ENCODE peak calls at places on chromosomes 7 and 10, in four cellular contexts. S, I, U and E are unnamed samples.

GRCh38 chr10:105494944-105495343 is 853.9 kb downstream of the SORCS3 start:
- DNase-seq in U (no peak), S (no peak), I (no peak), E (no peak)

GRCh38 chr10:123743441-123744225 is 77.5 kb downstream of the GPR26 start:
- DNase-seq in S (no peak), I (no peak), U (no peak), E (no peak)

GRCh38 chr7:131649879-131650278 is 93.5 kb upstream of the PODXL start:
- DNase-seq in U (no peak), S (no peak), I (no peak), E (no peak)

GRCh38 chr10:11042375-11042774 is 24.7 kb downstream of the CELF2 start:
- DNase-seq in S (no peak), I (no peak), U (no peak), E (no peak)

GRCh38 chr7:18119985-18120384 is 92.3 kb upstream of the PRPS1L1 start:
- DNase-seq in S (no peak), U (no peak), I (no peak), E (peak)

GRCh38 chr10:18381679-18382078 is 241.5 kb downstream of the CACNB2 start:
- DNase-seq in S (no peak), I (no peak), U (no peak), E (no peak)

GRCh38 chr7:158396982-158397862 is 190.4 kb downstream of the PTPRN2 start:
- DNase-seq in I (no peak), U (no peak), S (no peak), E (no peak)

GRCh38 chr10:80415734-80416281 is 7.5 kb downstream of the PRXL2A start:
- DNase-seq in S (no peak), I (no peak), U (no peak), E (no peak)

GRCh38 chr10:49841615-49842180 is 79.6 kb upstream of the OGDHL start:
- DNase-seq in S (no peak), I (no peak), U (no peak), E (no peak)
- TF ChIP-seq CTCF in S (no peak), I (no peak), U (no peak), E (no peak)

DNA sequence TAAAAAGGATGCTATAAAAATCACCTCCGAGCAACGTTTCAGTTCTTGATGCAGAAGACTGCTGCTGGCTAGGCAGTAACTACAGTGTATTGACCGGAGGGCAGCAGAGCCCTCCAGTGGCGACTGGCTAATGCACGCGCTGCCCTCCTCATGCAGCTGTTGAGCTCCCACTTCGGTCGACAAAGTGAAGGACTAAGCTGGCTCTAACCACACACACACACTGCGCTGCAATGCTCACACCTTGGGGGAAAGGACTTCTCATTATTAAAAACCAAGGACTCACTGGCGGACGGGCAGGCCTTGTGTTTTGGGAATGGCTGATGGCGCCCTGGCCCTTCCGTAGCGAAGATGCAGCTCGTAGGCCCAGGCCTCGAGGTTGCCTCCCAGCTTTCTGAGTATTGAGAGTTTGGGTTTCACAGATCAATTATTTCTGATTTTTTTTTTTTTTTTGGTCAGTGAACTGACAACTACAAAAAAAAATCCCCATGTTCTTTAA is 120.9 kb upstream of the DIP2C start:
- DNase-seq in S (no peak), I (no peak), U (no peak), E (no peak)
- TF ChIP-seq CTCF in S (peak), I (no peak), U (peak), E (no peak)

GRCh38 chr10:119642556-119643111 is 8.5 kb upstream of the BAG3 start:
- DNase-seq in S (no peak), I (no peak), U (no peak), E (no peak)

GRCh38 chr10:119640875-119641526 is 10.2 kb upstream of the BAG3 start:
- DNase-seq in S (no peak), U (no peak), I (no peak), E (no peak)

GRCh38 chr10:119643306-119644214 is 7.6 kb upstream of the BAG3 start:
- DNase-seq in S (no peak), U (no peak), I (no peak), E (no peak)

GRCh38 chr10:119644994-119645393 is 6.2 kb upstream of the BAG3 start:
- DNase-seq in S (no peak), I (no peak), U (no peak), E (no peak)

DNA sequence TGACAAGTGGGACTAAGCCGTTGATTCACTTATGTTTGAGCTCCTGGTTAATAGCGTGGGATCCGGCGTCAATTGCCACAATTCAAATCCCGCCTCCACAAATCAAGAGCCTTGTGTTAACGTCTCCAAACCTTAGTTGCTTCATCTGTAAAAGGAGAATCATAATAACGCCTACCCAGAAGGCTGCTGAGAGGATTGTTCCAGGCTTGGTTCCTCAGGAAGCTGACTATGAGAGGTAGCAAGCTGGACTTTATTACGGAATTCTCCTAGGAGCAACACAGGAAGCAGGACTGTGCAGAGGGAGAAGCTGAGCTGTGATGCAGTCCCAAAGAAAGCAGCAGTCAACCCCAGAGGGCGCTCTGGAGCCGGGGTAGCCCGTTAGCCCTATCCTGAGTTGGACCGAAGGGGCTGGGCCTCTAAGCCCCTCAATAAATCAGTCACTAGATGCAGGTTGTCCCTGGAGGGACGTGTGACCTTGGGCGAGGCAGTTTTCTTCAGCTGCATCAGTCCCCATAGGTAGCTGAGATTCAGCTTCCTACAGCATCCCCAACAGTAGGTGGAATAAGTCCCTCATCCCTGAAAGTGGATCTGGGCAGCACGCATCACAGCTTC is 6.9 kb upstream of the BAG3 start:
- DNase-seq in U (no peak), S (no peak), I (no peak), E (no peak)
- TF ChIP-seq CTCF in U (no peak), S (peak), I (no peak), E (no peak)

GRCh38 chr7:139987691-139988516 is 74.8 kb downstream of the PARP12 start:
- DNase-seq in U (no peak), I (no peak), S (no peak), E (no peak)
- TF ChIP-seq CTCF in U (no peak), I (no peak), S (peak), E (no peak)

DNA sequence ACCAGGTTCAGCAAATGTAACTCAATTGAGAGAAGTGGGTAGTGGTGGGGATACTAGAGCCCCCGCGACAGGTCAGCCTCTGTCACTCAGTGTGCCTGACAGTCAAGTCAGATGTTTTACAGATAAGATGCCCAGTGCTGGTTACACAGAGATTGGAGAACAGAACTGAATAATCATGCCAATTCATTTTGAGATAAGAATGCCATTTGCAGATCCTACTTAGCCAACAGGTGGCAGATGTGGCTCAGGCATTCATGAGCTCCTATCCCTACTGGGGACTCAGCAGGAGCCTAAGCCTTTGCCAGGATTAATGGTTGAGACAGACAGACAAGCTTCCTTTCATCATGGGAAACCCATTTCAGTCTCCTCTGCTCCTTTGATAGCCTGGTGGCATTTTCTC is 137.8 kb downstream of the MAPK8 start:
- DNase-seq in I (no peak), S (peak), U (peak), E (no peak)
- TF ChIP-seq CTCF in I (no peak), S (peak), U (no peak), E (no peak)

GRCh38 chr10:86585726-86586048 is 64.1 kb upstream of the WAPL start:
- DNase-seq in U (no peak), I (no peak), S (no peak), E (no peak)
- TF ChIP-seq CTCF in U (no peak), I (no peak), S (no peak), E (peak)

DNA sequence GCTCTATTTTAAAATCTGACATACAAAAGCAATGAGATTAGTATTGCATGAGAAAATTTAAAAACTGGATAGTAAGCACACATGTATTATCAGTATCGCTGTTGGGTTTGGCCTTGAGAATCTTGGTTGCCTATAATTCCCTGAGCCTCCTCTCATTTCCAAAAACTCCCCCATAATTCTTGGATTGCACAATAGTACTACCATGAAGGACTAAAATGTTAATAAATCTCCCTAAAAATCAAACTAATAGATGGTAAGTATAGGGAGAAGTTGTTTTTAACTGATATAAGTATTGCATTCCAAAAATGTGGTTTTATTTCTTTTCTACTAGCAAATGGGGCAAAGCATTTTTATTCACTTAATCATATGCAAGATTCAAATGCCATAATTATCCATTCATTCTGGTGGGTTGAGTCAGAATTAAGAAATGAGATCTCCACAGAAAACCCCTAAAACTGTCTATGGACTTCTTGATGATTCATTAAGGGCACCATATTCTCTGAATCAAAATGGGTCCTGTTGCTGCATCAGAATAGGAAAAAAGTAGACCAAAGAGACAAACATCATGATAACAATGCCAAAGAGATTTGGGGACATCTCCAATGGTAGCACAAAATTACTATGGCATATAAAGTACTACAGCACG is 10.3 kb upstream of the VIM start:
- DNase-seq in U (no peak), S (no peak), I (no peak), E (no peak)
- TF ChIP-seq CTCF in U (no peak), S (no peak), I (no peak), E (no peak)